ENCODE peak calls at places on chromosomes 7 and 10, in four cellular contexts. M is astrocyte of the spinal cord; Z is NCI-H1105 treated with DMSO at 0.1 percent for 48 hours; I is activated T-helper 1 cell treated with anti-CD3 and anti-CD28 coated beads, Interleukin-2, amount 50 U/mL, for 16 hours. B is an unnamed sample.

GRCh38 chr10:101467286-101467770 is 113.4 kb downstream of the BTRC start:
- DNase-seq in Z (peak; percentile 89), M (peak; percentile 75), I (no peak), B (peak; percentile 40)

GRCh38 chr10:6399241-6399701 is 180.8 kb downstream of the PRKCQ start:
- DNase-seq in I (no peak), M (peak; percentile 28), Z (no peak), B (no peak)

GRCh38 chr10:113000876-113001598 is 51.0 kb downstream of the TCF7L2 start:
- DNase-seq in M (no peak), I (no peak), Z (no peak), B (peak; percentile 67)

GRCh38 chr7:150383710-150384397 is 4.7 kb downstream of the ZNF775 start:
- DNase-seq in Z (peak; percentile 69), I (no peak), M (no peak), B (no peak)

GRCh38 chr10:373516-374309 is 238.5 kb downstream of the ZMYND11 start:
- DNase-seq in M (peak; percentile 86), Z (peak; percentile 85), I (no peak), B (peak; percentile 43)

GRCh38 chr7:76338298-76339084 is 20.3 kb downstream of the YWHAG start:
- DNase-seq in I (no peak), M (no peak), Z (no peak), B (no peak)

GRCh38 chr7:35908305-35909223 is 107.7 kb downstream of the SEPTIN7 start:
- DNase-seq in I (no peak), Z (no peak), M (no peak), B (no peak)

GRCh38 chr10:59894114-59894513 is 12.2 kb downstream of the CCDC6 start:
- DNase-seq in Z (no peak), I (no peak), M (peak; percentile 86), B (peak; percentile 64)

GRCh38 chr10:63758080-63758479 is 236.9 kb downstream of the REEP3 start:
- DNase-seq in Z (no peak), M (peak; percentile 27), I (no peak), B (no peak)

GRCh38 chr7:24825931-24826661 is 68.8 kb upstream of the GSDME start:
- DNase-seq in M (peak; percentile 84), Z (no peak), I (no peak), B (no peak)

GRCh38 chr10:130809761-130810515 is 501.6 kb downstream of the TCERG1L start:
- DNase-seq in Z (no peak), M (no peak), I (no peak), B (no peak)

GRCh38 chr10:61845950-61846268 is 55.6 kb upstream of the ARID5B start:
- DNase-seq in Z (no peak), I (no peak), M (peak; percentile 77), B (no peak)

GRCh38 chr7:2948794-2949193 is 94.9 kb downstream of the CARD11 start:
- DNase-seq in Z (no peak), I (no peak), M (no peak), B (no peak)

GRCh38 chr10:87505366-87506113 is 847 bp downstream of the MINPP1 start:
- DNase-seq in M (peak; percentile 52), Z (no peak), I (peak; percentile 5), B (no peak)

GRCh38 chr10:73910401-73910763 is 550 bp upstream of the PLAU start:
- DNase-seq in I (no peak), M (peak; percentile 39), Z (no peak), B (no peak)